ENCODE peak calls at places on chromosome 19, in four cellular contexts. Z is epithelial cell of proximal tubule, S is MM.1S, J is mesendoderm. M is an unnamed sample.

GRCh38 chr19:57829316-57829715 is 783 bp upstream of the ZNF587B start:
- DNase-seq in Z (no peak), S (no peak), J (peak), M (no peak)

GRCh38 chr19:2711175-2711936 is 8.9 kb upstream of the GNG7 start:
- DNase-seq in Z (no peak), S (no peak), J (no peak), M (no peak)

GRCh38 chr19:32104465-32105235 is 240.8 kb upstream of the ZNF507 start:
- DNase-seq in Z (peak), S (no peak), J (no peak), M (no peak)

GRCh38 chr19:40523322-40524047 is 53.2 kb upstream of the SHKBP1 start:
- DNase-seq in Z (no peak), S (peak), J (peak), M (peak)

GRCh38 chr19:42540071-42540553 is 11.8 kb upstream of the CEACAM1 start:
- DNase-seq in Z (no peak), S (no peak), J (peak), M (no peak)

GRCh38 chr19:38263696-38264485 is 482 bp upstream of the SPINT2 start:
- DNase-seq in Z (no peak), S (peak), J (peak), M (peak)

GRCh38 chr19:3116621-3117020 is 19.2 kb upstream of the GNA15 start:
- DNase-seq in Z (no peak), S (no peak), J (no peak), M (no peak)

GRCh38 chr19:48614436-48615144 is at the start of gene FAM83E:
- DNase-seq in Z (no peak), S (no peak), J (peak), M (no peak)

GRCh38 chr19:49443366-49444099 is 2.2 kb upstream of the SLC17A7 start:
- DNase-seq in Z (peak), S (peak), J (peak), M (peak)

GRCh38 chr19:38721977-38722773 is 22.1 kb downstream of the CAPN12 start:
- DNase-seq in Z (no peak), S (no peak), J (no peak), M (no peak)

GRCh38 chr19:38115264-38115802 is 108.7 kb downstream of the DPF1 start:
- DNase-seq in Z (no peak), S (no peak), J (peak), M (peak)

GRCh38 chr19:42114412-42114811 is 17.8 kb downstream of the POU2F2 start:
- DNase-seq in Z (no peak), S (peak), J (no peak), M (no peak)

GRCh38 chr19:56639217-56639616 is 3.7 kb upstream of the SMIM17 start:
- DNase-seq in Z (no peak), S (peak), J (peak), M (peak)

GRCh38 chr19:45822716-45823115 is 7.6 kb upstream of the RSPH6A start:
- DNase-seq in Z (no peak), S (no peak), J (no peak), M (no peak)

GRCh38 chr19:1979017-1979416 is 36.5 kb downstream of the BTBD2 start:
- DNase-seq in Z (no peak), S (no peak), J (no peak), M (no peak)

GRCh38 chr19:21269813-21270212 is 59.4 kb downstream of the ZNF708 start:
- DNase-seq in Z (no peak), S (no peak), J (no peak), M (no peak)

GRCh38 chr19:48844472-48844871 is 8.2 kb upstream of the HSD17B14 start:
- DNase-seq in Z (no peak), S (no peak), J (peak), M (peak)

GRCh38 chr19:51224163-51224641 is 678 bp upstream of the CD33 start:
- DNase-seq in Z (no peak), S (no peak), J (peak), M (no peak)

GRCh38 chr19:47766670-47767069 is 11.8 kb upstream of the SELENOW start:
- DNase-seq in Z (no peak), S (no peak), J (peak), M (no peak)

GRCh38 chr19:41025871-41026270 is 34.8 kb downstream of the CYP2B6 start:
- DNase-seq in Z (no peak), S (no peak), J (peak), M (no peak)

GRCh38 chr19:6825076-6825774 is 52.7 kb downstream of the VAV1 start:
- DNase-seq in Z (no peak), S (no peak), J (no peak), M (no peak)

GRCh38 chr19:39539165-39539518 is 819 bp downstream of the EID2 start:
- DNase-seq in Z (peak), S (no peak), J (peak), M (peak)

GRCh38 chr19:49852631-49853126 is 1.7 kb downstream of the PTOV1 start:
- DNase-seq in Z (no peak), S (no peak), J (no peak), M (no peak)

GRCh38 chr19:36972594-36972993 is 56.5 kb downstream of the ZNF568 start:
- DNase-seq in Z (no peak), S (no peak), J (peak), M (no peak)
- H3K4me3 ChIP-seq in Z (peak), S (no peak), J (no peak), M (no peak)

GRCh38 chr19:11982526-11982925 is 17.7 kb downstream of the ZNF763 start:
- DNase-seq in Z (no peak), S (no peak), J (no peak), M (no peak)

GRCh38 chr19:11989112-11989456 is 24.2 kb downstream of the ZNF763 start:
- DNase-seq in Z (no peak), S (no peak), J (no peak), M (no peak)

GRCh38 chr19:11984986-11985385 is 20.1 kb downstream of the ZNF763 start:
- DNase-seq in Z (no peak), S (no peak), J (peak), M (peak)

GRCh38 chr19:11986754-11987153 is 21.9 kb downstream of the ZNF763 start:
- DNase-seq in Z (no peak), S (no peak), J (no peak), M (no peak)

GRCh38 chr19:11987405-11988231 is 22.8 kb downstream of the ZNF763 start:
- DNase-seq in Z (peak), S (peak), J (peak), M (peak)
- H3K4me3 ChIP-seq in Z (peak), S (peak), J (peak), M (peak)

GRCh38 chr19:36528921-36529518 is 949 bp upstream of the ZNF260 start:
- DNase-seq in Z (no peak), S (no peak), J (peak), M (peak)

GRCh38 chr19:36526581-36526980 is 1.5 kb downstream of the ZNF260 start:
- DNase-seq in Z (no peak), S (no peak), J (no peak), M (no peak)

GRCh38 chr19:36527873-36528193 is 238 bp downstream of the ZNF260 start:
- DNase-seq in Z (no peak), S (no peak), J (no peak), M (no peak)

GRCh38 chr19:36528194-36528920 is at the start of gene ZNF260:
- DNase-seq in Z (peak), S (peak), J (peak), M (peak)

DNA sequence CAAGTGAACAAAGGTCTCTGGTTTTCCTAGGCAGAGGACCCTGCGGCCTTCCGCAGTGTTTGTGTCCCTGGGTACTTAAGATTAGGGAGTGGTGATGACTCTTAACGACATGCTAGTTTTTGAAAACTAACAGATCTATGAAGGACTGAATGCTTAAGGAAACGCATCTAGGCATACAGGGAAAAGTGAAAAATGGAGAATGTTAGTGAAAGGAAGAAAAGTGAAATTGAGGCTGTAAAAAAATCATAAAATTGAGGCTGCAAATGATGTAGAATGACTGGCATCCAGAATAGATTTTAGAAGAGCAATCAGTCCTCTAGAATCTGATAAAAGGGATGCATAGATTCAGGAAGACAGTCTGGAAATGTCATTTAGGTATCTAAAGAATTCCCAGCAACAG is 3.5 kb downstream of the ZNF260 start:
- DNase-seq in Z (no peak), S (no peak), J (no peak), M (no peak)
- H3K4me3 ChIP-seq in Z (no peak), S (no peak), J (no peak), M (no peak)

GRCh38 chr19:4971424-4971793 is 2.5 kb downstream of the KDM4B start:
- DNase-seq in Z (no peak), S (peak), J (peak), M (peak)
- H3K4me3 ChIP-seq in Z (peak), S (peak), J (no peak), M (peak)

GRCh38 chr19:36152886-36153525 is 759 bp upstream of the COX7A1 start:
- DNase-seq in Z (no peak), S (no peak), J (no peak), M (no peak)

GRCh38 chr19:36152061-36152885 is at the start of gene COX7A1:
- DNase-seq in Z (no peak), S (no peak), J (no peak), M (no peak)

GRCh38 chr19:36151144-36152051 is 849 bp downstream of the COX7A1 start:
- DNase-seq in Z (no peak), S (no peak), J (peak), M (no peak)

GRCh38 chr19:36150586-36150985 is 1.7 kb downstream of the COX7A1 start:
- DNase-seq in Z (no peak), S (no peak), J (no peak), M (no peak)

GRCh38 chr19:36149673-36150406 is 2.4 kb downstream of the COX7A1 start:
- DNase-seq in Z (no peak), S (no peak), J (no peak), M (no peak)
- H3K4me3 ChIP-seq in Z (no peak), S (no peak), J (no peak), M (no peak)

GRCh38 chr19:28838909-28839308 is 374.0 kb downstream of the UQCRFS1 start:
- DNase-seq in Z (no peak), S (no peak), J (no peak), M (no peak)
- H3K4me3 ChIP-seq in Z (no peak), S (no peak), J (no peak), M (no peak)

GRCh38 chr19:860481-861098 is 1.1 kb downstream of the CFD start:
- DNase-seq in Z (no peak), S (peak), J (peak), M (peak)

GRCh38 chr19:858284-858683 is 1.2 kb upstream of the CFD start:
- DNase-seq in Z (no peak), S (no peak), J (no peak), M (no peak)

GRCh38 chr19:861099-861755 is 1.8 kb downstream of the CFD start:
- DNase-seq in Z (no peak), S (no peak), J (no peak), M (no peak)

GRCh38 chr19:861756-862528 is 2.5 kb downstream of the CFD start:
- DNase-seq in Z (no peak), S (peak), J (peak), M (peak)

DNA sequence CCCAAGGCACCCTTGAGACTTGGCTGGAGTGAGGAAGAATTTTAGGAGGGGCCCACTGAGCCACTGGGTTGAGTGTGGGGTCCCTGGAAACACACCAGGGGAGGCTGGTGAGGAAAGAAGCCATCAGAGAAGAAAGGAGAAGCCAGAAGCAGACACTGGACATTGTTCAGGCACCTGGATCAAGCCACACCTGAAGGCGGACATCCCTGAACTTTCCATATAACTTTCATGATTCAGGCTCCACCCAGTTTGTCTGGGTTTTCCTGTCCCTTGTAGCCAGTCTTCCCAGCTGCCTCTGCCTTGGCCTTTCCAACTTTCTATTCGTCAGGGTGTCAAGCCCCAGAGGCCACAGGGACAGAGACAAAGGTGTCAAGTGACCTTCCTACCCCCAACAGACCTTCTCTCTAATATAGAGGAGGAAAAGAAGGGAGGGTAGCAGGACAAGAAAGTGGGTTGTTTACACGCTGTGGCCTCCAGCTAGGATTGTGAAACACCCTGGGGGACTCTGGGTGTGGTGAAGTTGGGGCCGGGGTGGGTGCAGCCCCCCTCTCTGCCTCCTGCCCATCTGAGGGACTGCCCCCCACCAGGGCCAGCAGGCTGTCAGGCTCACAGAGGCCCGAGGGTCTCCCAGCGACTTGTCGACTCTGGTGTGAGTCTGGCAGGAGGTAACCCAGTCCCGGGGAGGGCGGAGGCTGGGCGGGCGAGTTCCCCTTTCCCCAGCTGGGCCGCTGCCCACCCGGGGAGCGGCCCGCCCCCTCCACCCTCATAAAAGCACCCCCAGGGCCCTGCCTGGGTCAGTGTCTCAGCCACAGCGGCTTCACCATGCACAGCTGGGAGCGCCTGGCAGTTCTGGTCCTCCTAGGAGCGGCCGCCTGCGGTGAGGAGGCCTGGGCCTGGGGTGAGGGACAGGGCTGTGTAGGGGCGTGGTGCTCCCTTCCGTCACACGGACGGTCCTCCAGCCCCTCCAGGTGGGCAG is at the start of gene CFD:
- DNase-seq in Z (no peak), S (no peak), J (no peak), M (no peak)
- H3K4me3 ChIP-seq in Z (peak), S (peak), J (no peak), M (peak)

M was measured in Jurkat, Clone E6-1.